ENCODE peak calls at places on chromosomes 5 and 9, in ten cellular contexts. W is cardiac fibroblast, X is ovary, L is foreskin fibroblast, Y is left ventricle myocardium inferior, I is tibial artery, T is heart right ventricle, R is GM23338, O is hepatocyte, C is GM12865. E is an unnamed sample.
A peak's percentile ranks its signal among the peaks of the same experiment; 100 is the strongest.

GRCh38 chr9:19641046-19641445 is 147.8 kb downstream of the SLC24A2 start:
- DNase-seq in W (peak; percentile 4), X (no peak), L (peak; percentile 1), Y (no peak), I (no peak), T (no peak), R (peak; percentile 52), O (no peak), C (peak; percentile 5), E (no peak)

GRCh38 chr5:173291722-173292658 is 36.2 kb downstream of the STC2 start:
- DNase-seq in W (no peak), X (no peak), L (peak; percentile 53), Y (no peak), I (no peak), T (no peak), R (peak; percentile 59), O (no peak), C (peak; percentile 75), E (no peak)

GRCh38 chr5:140673187-140673976 is at the start of gene DND1:
- DNase-seq in W (no peak), X (peak; percentile 44), L (peak; percentile 29), Y (no peak), I (no peak), T (no peak), R (peak; percentile 76), O (no peak), C (no peak), E (no peak)

GRCh38 chr9:72577212-72577753 is 55.9 kb downstream of the TMC1 start:
- DNase-seq in W (peak; percentile 91), X (no peak), L (peak; percentile 90), Y (no peak), I (no peak), T (peak; percentile 41), R (no peak), O (peak; percentile 28), C (no peak), E (no peak)

GRCh38 chr5:61675015-61675692 is 343.1 kb downstream of the ZSWIM6 start:
- DNase-seq in W (no peak), X (no peak), L (no peak), Y (no peak), I (no peak), T (no peak), R (peak; percentile 41), O (peak; percentile 26), C (no peak), E (no peak)

GRCh38 chr5:62779010-62779422 is 200.4 kb downstream of the LRRC70 start:
- DNase-seq in W (peak; percentile 72), X (no peak), L (peak; percentile 66), Y (no peak), I (no peak), T (peak; percentile 24), R (peak; percentile 92), O (peak; percentile 83), C (peak; percentile 50), E (no peak)

GRCh38 chr5:148897842-148898241 is 71.4 kb downstream of the ADRB2 start:
- DNase-seq in W (no peak), X (no peak), L (no peak), Y (no peak), I (no peak), T (no peak), R (no peak), O (no peak), C (no peak), E (no peak)

GRCh38 chr5:44603496-44604272 is 205.1 kb upstream of the MRPS30 start:
- DNase-seq in W (no peak), X (no peak), L (no peak), Y (no peak), I (no peak), T (no peak), R (peak; percentile 62), O (no peak), C (peak; percentile 1), E (peak; percentile 11)

GRCh38 chr5:97844797-97845196 is 661.8 kb upstream of the RIOK2 start:
- DNase-seq in W (peak; percentile 5), X (no peak), L (no peak), Y (no peak), I (no peak), T (no peak), R (peak; percentile 47), O (no peak), C (peak; percentile 6), E (no peak)
- TF ChIP-seq CTCF in W (no peak), X (no peak), L (no peak), Y (no peak), I (no peak), T (no peak), R (peak; percentile 43), O (no peak), C (peak; percentile 3), E (no peak)

DNA sequence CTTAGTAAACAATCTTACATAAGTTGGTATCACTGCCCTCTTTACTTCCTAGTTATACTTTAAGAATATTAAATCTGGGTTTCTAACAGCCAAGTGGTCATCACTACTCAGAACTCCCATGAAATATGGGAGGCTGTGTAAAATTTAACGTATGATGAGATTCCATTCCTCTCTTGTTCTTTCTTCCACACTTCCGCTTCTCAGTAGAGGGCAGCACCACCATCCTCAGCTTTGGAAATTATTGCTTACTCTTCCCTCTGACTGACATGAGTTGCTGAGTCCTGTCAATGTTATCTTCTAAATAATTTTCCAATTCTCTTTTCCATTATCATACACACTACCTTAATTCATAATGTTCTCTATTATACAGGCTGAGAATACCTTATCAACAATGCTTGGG is 194.0 kb downstream of the RFX3 start:
- DNase-seq in W (no peak), X (no peak), L (peak; percentile 11), Y (no peak), I (no peak), T (no peak), R (peak; percentile 34), O (peak; percentile 7), C (no peak), E (peak; percentile 24)
- TF ChIP-seq CTCF in W (peak; percentile 10), X (no peak), L (no peak), Y (peak; percentile 31), I (no peak), T (peak; percentile 23), R (peak; percentile 72), O (peak; percentile 28), C (no peak), E (peak; percentile 14)

GRCh38 chr5:142048272-142048671 is 35.4 kb upstream of the GNPDA1 start:
- DNase-seq in W (no peak), X (no peak), L (no peak), Y (no peak), I (no peak), T (no peak), R (peak; percentile 79), O (no peak), C (no peak), E (no peak)
- TF ChIP-seq CTCF in W (no peak), X (no peak), L (no peak), Y (no peak), I (no peak), T (no peak), R (peak; percentile 37), O (no peak), C (no peak), E (no peak)

GRCh38 chr9:113587471-113588031 is 124.0 kb downstream of the RGS3 start:
- DNase-seq in W (peak; percentile 65), X (peak; percentile 71), L (peak; percentile 64), Y (peak; percentile 77), I (no peak), T (peak; percentile 81), R (peak; percentile 65), O (peak; percentile 70), C (no peak), E (peak; percentile 32)
- TF ChIP-seq CTCF in W (peak; percentile 76), X (peak; percentile 44), L (peak; percentile 33), Y (peak; percentile 73), I (peak; percentile 43), T (peak; percentile 77), R (peak; percentile 58), O (peak; percentile 51), C (no peak), E (no peak)

DNA sequence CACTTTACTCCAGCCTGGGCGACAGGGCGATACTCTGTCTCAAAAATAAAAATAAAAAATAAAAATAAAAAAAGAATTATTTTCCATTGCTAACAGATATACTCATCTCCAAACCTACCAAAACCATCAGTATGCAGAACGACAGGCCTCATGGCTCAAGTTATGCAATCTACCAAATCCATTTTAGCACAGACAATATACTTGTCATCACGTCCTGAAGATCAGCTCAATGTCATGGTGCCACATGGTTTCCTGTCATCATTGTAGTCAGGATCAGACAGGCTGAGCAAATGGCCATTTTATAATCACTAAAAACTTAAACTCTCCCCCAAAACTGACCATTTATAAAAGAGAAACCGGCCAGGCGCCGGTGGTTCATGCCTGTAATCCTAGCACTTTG is 69.1 kb downstream of the HABP4 start:
- DNase-seq in W (no peak), X (no peak), L (no peak), Y (no peak), I (no peak), T (no peak), R (no peak), O (no peak), C (no peak), E (no peak)
- TF ChIP-seq CTCF in W (no peak), X (no peak), L (no peak), Y (no peak), I (no peak), T (no peak), R (no peak), O (no peak), C (no peak), E (no peak)

GRCh38 chr9:137017071-137017470 is 11.0 kb downstream of the ABCA2 start:
- DNase-seq in W (no peak), X (no peak), L (no peak), Y (no peak), I (no peak), T (no peak), R (no peak), O (no peak), C (no peak), E (no peak)
- TF ChIP-seq CTCF in W (no peak), X (no peak), L (no peak), Y (no peak), I (no peak), T (no peak), R (no peak), O (no peak), C (no peak), E (no peak)

GRCh38 chr9:114286146-114286679 is 36.7 kb upstream of the ORM1 start:
- DNase-seq in W (no peak), X (peak; percentile 17), L (no peak), Y (peak; percentile 2), I (peak; percentile 25), T (no peak), R (no peak), O (no peak), C (no peak), E (no peak)

GRCh38 chr9:114288233-114289051 is 34.5 kb upstream of the ORM1 start:
- DNase-seq in W (peak; percentile 40), X (peak; percentile 22), L (peak; percentile 37), Y (peak; percentile 9), I (peak; percentile 63), T (no peak), R (peak; percentile 73), O (no peak), C (no peak), E (no peak)

GRCh38 chr9:114287763-114288232 is 35.1 kb upstream of the ORM1 start:
- DNase-seq in W (no peak), X (peak; percentile 25), L (no peak), Y (peak; percentile 12), I (peak; percentile 63), T (no peak), R (no peak), O (no peak), C (no peak), E (no peak)

GRCh38 chr9:114285166-114285867 is 37.6 kb upstream of the ORM1 start:
- DNase-seq in W (peak; percentile 87), X (peak; percentile 89), L (peak; percentile 97), Y (peak; percentile 12), I (peak; percentile 67), T (no peak), R (no peak), O (peak; percentile 87), C (no peak), E (no peak)

GRCh38 chr9:114287001-114287762 is 35.7 kb upstream of the ORM1 start:
- DNase-seq in W (no peak), X (no peak), L (no peak), Y (peak; percentile 8), I (peak; percentile 53), T (no peak), R (no peak), O (no peak), C (no peak), E (no peak)
- TF ChIP-seq CTCF in W (no peak), X (no peak), L (no peak), Y (no peak), I (no peak), T (no peak), R (no peak), O (no peak), C (no peak), E (no peak)